ENCODE peak calls at places on chromosomes 2 and 18, in seven cellular contexts. E is epithelial cell of esophagus, C is body of pancreas, S is endothelial cell, Q is activated B cell treated with CpG ODN at 0.5 μM for 24 hours, G is AG04450, I is thoracic aorta. Y is an unnamed sample.

GRCh38 chr2:28408764-28409599 is 16.3 kb downstream of the FOSL2 start:
- DNase-seq in E (peak; percentile 79), C (peak; percentile 23), S (no peak), Q (no peak), G (no peak), I (no peak), Y (no peak)

GRCh38 chr2:239471011-239471792 is 70.4 kb upstream of the HDAC4 start:
- DNase-seq in E (no peak), C (no peak), S (no peak), Q (no peak), G (no peak), I (no peak), Y (no peak)

GRCh38 chr2:6915399-6915798 is 1.8 kb upstream of the RNF144A start:
- DNase-seq in E (no peak), C (no peak), S (no peak), Q (no peak), G (no peak), I (no peak), Y (no peak)

GRCh38 chr2:85437488-85438290 is 19.2 kb downstream of the SH2D6 start:
- DNase-seq in E (peak; percentile 58), C (peak; percentile 94), S (peak; percentile 57), Q (peak; percentile 80), G (no peak), I (no peak), Y (peak; percentile 17)

GRCh38 chr2:202069189-202070050 is 3.6 kb upstream of the KIAA2012 start:
- DNase-seq in E (no peak), C (no peak), S (no peak), Q (no peak), G (no peak), I (no peak), Y (no peak)

GRCh38 chr2:65231121-65231520 is 3.5 kb downstream of the ACTR2 start:
- DNase-seq in E (peak; percentile 39), C (no peak), S (no peak), Q (no peak), G (no peak), I (no peak), Y (peak; percentile 26)

GRCh38 chr2:134866498-134867099 is 28.2 kb downstream of the ACMSD start:
- DNase-seq in E (peak; percentile 80), C (no peak), S (no peak), Q (no peak), G (peak; percentile 41), I (no peak), Y (peak; percentile 52)

GRCh38 chr18:39555511-39555910 is 1989.9 kb upstream of the CELF4 start:
- DNase-seq in E (no peak), C (no peak), S (no peak), Q (no peak), G (no peak), I (no peak), Y (no peak)

GRCh38 chr2:170535552-170535951 is 179.6 kb upstream of the SP5 start:
- DNase-seq in E (no peak), C (no peak), S (no peak), Q (no peak), G (no peak), I (no peak), Y (no peak)

GRCh38 chr2:240919161-240919781 is 13.1 kb downstream of the CROCC2 start:
- DNase-seq in E (no peak), C (peak; percentile 4), S (no peak), Q (peak; percentile 11), G (no peak), I (no peak), Y (no peak)

GRCh38 chr2:16821696-16822095 is 156.1 kb upstream of the CYRIA start:
- DNase-seq in E (no peak), C (no peak), S (no peak), Q (no peak), G (no peak), I (no peak), Y (no peak)

GRCh38 chr2:232489516-232490220 is 2.0 kb upstream of the ECEL1 start:
- DNase-seq in E (no peak), C (no peak), S (no peak), Q (no peak), G (no peak), I (no peak), Y (no peak)

GRCh38 chr2:69031466-69031865 is 18.5 kb downstream of the ANTXR1 start:
- DNase-seq in E (no peak), C (no peak), S (no peak), Q (no peak), G (no peak), I (no peak), Y (no peak)

GRCh38 chr2:20645301-20645701 is 5.6 kb downstream of the HS1BP3 start:
- DNase-seq in E (no peak), C (no peak), S (no peak), Q (no peak), G (no peak), I (no peak), Y (no peak)

GRCh38 chr2:189327879-189328351 is 113.4 kb upstream of the WDR75 start:
- DNase-seq in E (no peak), C (no peak), S (no peak), Q (no peak), G (no peak), I (no peak), Y (no peak)

GRCh38 chr2:69789762-69790600 is 39.5 kb upstream of the GMCL1 start:
- DNase-seq in E (no peak), C (no peak), S (no peak), Q (no peak), G (no peak), I (no peak), Y (no peak)

GRCh38 chr2:10303634-10304378 is 1.1 kb downstream of the HPCAL1 start:
- DNase-seq in E (peak; percentile 44), C (peak; percentile 67), S (peak; percentile 61), Q (peak; percentile 47), G (no peak), I (no peak), Y (peak; percentile 33)

GRCh38 chr2:114032705-114033104 is 142.8 kb downstream of the ACTR3 start:
- DNase-seq in E (no peak), C (no peak), S (no peak), Q (no peak), G (no peak), I (no peak), Y (no peak)

GRCh38 chr2:8647462-8647857 is 34.4 kb upstream of the ID2 start:
- DNase-seq in E (no peak), C (no peak), S (no peak), Q (no peak), G (no peak), I (no peak), Y (no peak)

GRCh38 chr2:223084873-223085272 is 32.9 kb downstream of the KCNE4 start:
- DNase-seq in E (peak; percentile 15), C (peak; percentile 16), S (no peak), Q (no peak), G (no peak), I (no peak), Y (no peak)

GRCh38 chr2:53632714-53633113 is 134.9 kb upstream of the CHAC2 start:
- DNase-seq in E (no peak), C (no peak), S (no peak), Q (no peak), G (no peak), I (no peak), Y (peak; percentile 87)

GRCh38 chr18:50578651-50579050 is 18.8 kb downstream of the MAPK4 start:
- DNase-seq in E (peak; percentile 79), C (no peak), S (no peak), Q (no peak), G (no peak), I (no peak), Y (no peak)
- TF ChIP-seq CTCF in E (no peak), C (no peak), S (no peak), Q (no peak), G (no peak), I (no peak), Y (no peak)

DNA sequence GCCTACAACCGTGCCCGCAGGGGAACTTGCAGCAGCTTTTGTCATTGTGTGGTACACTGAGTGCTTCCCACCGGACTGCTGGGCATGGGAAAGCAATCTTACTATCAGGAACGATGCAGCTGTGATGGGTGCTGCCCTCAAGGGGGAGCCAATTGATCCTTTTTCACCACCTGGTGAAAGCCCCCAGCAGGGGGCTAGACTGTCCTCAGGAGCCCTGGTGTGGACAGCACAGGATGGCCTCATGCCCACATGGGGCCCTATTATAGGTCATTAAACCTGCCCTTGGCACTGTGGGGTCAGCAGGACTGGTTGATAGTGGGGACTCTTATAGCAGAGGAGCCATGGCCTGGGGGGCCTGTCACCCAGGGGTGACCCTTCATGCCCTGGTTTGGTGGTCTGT is 172.2 kb downstream of the GLI2 start:
- DNase-seq in E (no peak), C (no peak), S (no peak), Q (no peak), G (no peak), I (no peak), Y (no peak)
- TF ChIP-seq CTCF in E (no peak), C (no peak), S (no peak), Q (no peak), G (peak; percentile 24), I (no peak), Y (peak; percentile 64)

GRCh38 chr18:24515721-24516120 is 55.3 kb downstream of the HRH4 start:
- DNase-seq in E (no peak), C (no peak), S (no peak), Q (no peak), G (no peak), I (no peak), Y (no peak)

GRCh38 chr18:24517554-24517953 is 57.1 kb downstream of the HRH4 start:
- DNase-seq in E (no peak), C (no peak), S (no peak), Q (no peak), G (no peak), I (no peak), Y (no peak)

GRCh38 chr18:24518596-24518995 is 58.2 kb downstream of the HRH4 start:
- DNase-seq in E (no peak), C (no peak), S (no peak), Q (no peak), G (no peak), I (no peak), Y (no peak)

GRCh38 chr18:24509435-24509834 is 49.0 kb downstream of the HRH4 start:
- DNase-seq in E (no peak), C (peak; percentile 14), S (no peak), Q (no peak), G (no peak), I (no peak), Y (no peak)

GRCh38 chr18:24514439-24514838 is 54.0 kb downstream of the HRH4 start:
- DNase-seq in E (peak; percentile 73), C (no peak), S (no peak), Q (no peak), G (no peak), I (no peak), Y (peak; percentile 58)
- TF ChIP-seq CTCF in E (peak; percentile 46), C (peak; percentile 19), S (peak; percentile 93), Q (no peak), G (peak; percentile 53), I (peak; percentile 23), Y (peak; percentile 77)

DNA sequence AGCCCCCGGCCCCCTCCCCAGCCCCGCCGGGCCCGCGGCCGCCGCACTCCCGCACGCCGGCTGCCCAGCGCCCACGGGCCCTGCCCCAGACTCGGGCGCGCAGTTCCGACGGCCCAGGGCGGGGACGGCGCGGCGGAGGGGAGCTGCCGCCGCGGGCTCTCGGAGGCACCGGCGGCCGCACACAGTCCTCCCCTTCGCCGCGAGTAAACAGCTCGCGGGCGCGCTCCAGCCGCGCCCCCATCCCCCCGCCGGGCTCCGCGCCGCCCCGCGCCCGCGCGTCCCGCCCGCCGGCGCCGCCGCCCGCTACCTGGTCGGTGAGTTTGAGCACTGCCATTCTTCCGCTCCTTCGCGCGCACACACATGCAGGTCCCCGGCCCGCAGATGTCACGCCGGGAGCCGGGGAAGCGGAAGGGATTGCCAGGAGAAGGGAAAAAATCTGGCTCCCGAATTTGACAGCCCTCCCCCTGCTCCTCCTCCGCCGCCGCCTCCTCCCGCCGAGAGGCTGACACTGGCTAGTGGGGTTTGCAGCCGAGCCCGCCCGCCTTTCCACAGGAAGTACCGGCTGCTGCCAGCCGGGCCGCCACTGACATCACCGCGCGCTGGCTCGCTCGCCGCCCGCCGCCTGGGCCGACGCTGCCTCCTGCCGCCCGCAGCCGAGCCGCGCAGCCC is at the start of gene ANKRD44:
- DNase-seq in E (peak; percentile 89), C (peak; percentile 93), S (peak; percentile 80), Q (peak; percentile 82), G (peak; percentile 55), I (peak; percentile 62), Y (peak; percentile 87)
- TF ChIP-seq CTCF in E (peak; percentile 5), C (peak; percentile 48), S (no peak), Q (no peak), G (peak; percentile 10), I (peak; percentile 51), Y (peak; percentile 37)

Y was measured in HFFc6.